ENCODE peak calls at places on chromosomes 1 and 21, in five cellular contexts. One of them, this sample, is unnamed.

GRCh38 chr1:111565079-111565478 is 54.5 kb upstream of the RAP1A start:
- DNase-seq in neuronal stem cell: no peak
- DNase-seq in H1: no peak
- DNase-seq in mesenchymal stem cell: peak
- DNase-seq in H9: no peak
- DNase-seq in this sample: no peak

GRCh38 chr1:89894210-89894668 is 73.4 kb downstream of the LRRC8D start:
- DNase-seq in neuronal stem cell: no peak
- DNase-seq in H9: no peak
- DNase-seq in mesenchymal stem cell: peak
- DNase-seq in H1: no peak
- DNase-seq in this sample: peak

GRCh38 chr1:18597159-18598042 is 33.2 kb upstream of the PAX7 start:
- DNase-seq in H9: peak
- DNase-seq in neuronal stem cell: peak
- DNase-seq in H1: peak
- DNase-seq in mesenchymal stem cell: peak
- DNase-seq in this sample: peak

GRCh38 chr1:220708929-220709801 is 19.0 kb downstream of the C1orf115 start:
- DNase-seq in mesenchymal stem cell: no peak
- DNase-seq in H1: no peak
- DNase-seq in neuronal stem cell: no peak
- DNase-seq in H9: no peak
- DNase-seq in this sample: no peak

GRCh38 chr21:41777934-41778815 is 11.3 kb upstream of the RIPK4 start:
- DNase-seq in H9: peak
- DNase-seq in H1: peak
- DNase-seq in mesenchymal stem cell: peak
- DNase-seq in neuronal stem cell: peak
- DNase-seq in this sample: peak

GRCh38 chr21:31888936-31889371 is 16.1 kb downstream of the HUNK start:
- DNase-seq in neuronal stem cell: no peak
- DNase-seq in H9: no peak
- DNase-seq in mesenchymal stem cell: no peak
- DNase-seq in H1: no peak
- DNase-seq in this sample: peak

GRCh38 chr1:111841189-111841588 is 85.5 kb downstream of the DDX20 start:
- DNase-seq in H9: no peak
- DNase-seq in mesenchymal stem cell: no peak
- DNase-seq in H1: no peak
- DNase-seq in neuronal stem cell: no peak
- DNase-seq in this sample: no peak

GRCh38 chr1:66752000-66752592 is at the start of gene DYNLT5:
- DNase-seq in H1: no peak
- DNase-seq in H9: peak
- DNase-seq in mesenchymal stem cell: peak
- DNase-seq in neuronal stem cell: peak
- DNase-seq in this sample: peak

GRCh38 chr21:33121715-33122475 is 52.0 kb downstream of the OLIG1 start:
- DNase-seq in H9: peak
- DNase-seq in mesenchymal stem cell: peak
- DNase-seq in neuronal stem cell: peak
- DNase-seq in H1: no peak
- DNase-seq in this sample: no peak

GRCh38 chr21:34912022-34912933 is 136.8 kb downstream of the RUNX1 start:
- DNase-seq in mesenchymal stem cell: peak
- DNase-seq in H9: no peak
- DNase-seq in H1: no peak
- DNase-seq in neuronal stem cell: no peak
- DNase-seq in this sample: peak

GRCh38 chr1:935751-936231 is 12.1 kb downstream of the SAMD11 start:
- DNase-seq in H9: peak
- DNase-seq in mesenchymal stem cell: peak
- DNase-seq in neuronal stem cell: no peak
- DNase-seq in H1: no peak
- DNase-seq in this sample: no peak

DNA sequence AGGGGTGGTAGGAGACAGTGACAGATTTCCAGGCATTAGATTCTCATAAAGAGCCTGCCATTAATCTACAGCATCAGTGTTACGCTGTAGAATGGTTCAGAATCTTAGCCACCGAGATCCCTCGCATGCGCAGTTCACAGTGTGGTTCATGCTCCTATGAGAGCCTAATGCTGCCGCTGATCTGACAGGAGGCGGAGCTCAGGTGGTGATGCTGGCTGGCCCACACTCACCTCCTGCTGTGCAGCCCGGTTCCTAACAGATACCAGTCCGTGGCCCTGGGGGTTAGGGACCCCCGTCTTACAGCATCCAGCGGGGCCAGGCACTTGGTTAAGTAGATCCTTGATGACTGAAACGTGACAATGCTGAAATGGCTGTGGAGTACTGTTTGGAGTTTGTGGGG is 163.6 kb upstream of the C1orf21 start:
- DNase-seq in H9: peak
- DNase-seq in neuronal stem cell: no peak
- DNase-seq in mesenchymal stem cell: no peak
- DNase-seq in H1: peak
- DNase-seq in this sample: peak
- H4K8ac ChIP-seq in H9: no peak
- H4K8ac ChIP-seq in neuronal stem cell: no peak
- H4K8ac ChIP-seq in mesenchymal stem cell: no peak
- H4K8ac ChIP-seq in H1: no peak
- H4K8ac ChIP-seq in this sample: no peak

DNA sequence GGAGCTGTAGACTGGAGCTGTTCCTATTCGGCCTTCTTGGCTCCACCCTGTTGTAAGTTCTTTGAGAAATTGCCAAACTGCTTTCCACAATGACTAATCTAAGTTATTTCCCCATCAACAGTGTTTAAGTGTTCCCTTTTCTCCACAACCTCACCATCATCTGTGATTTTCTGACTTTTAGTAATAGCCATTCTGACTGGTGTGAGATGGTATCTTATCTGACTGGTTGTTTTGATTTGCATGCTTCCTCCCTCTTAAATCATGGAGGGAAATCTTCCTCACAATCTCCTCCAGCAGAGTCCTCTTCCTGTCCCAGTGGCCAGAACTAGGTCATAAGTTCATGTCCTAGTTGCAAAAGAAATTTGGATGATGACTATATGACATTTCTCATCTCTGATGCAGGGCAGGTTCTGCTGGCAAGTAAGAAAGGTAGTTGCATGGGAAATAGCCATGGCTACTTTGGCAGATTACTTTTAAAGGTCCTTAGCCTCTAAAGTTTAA is 294.0 kb downstream of the LRRC40 start:
- DNase-seq in H9: no peak
- DNase-seq in mesenchymal stem cell: peak
- DNase-seq in H1: no peak
- DNase-seq in neuronal stem cell: no peak
- DNase-seq in this sample: peak
- H3K4me2 ChIP-seq in H9: no peak
- H3K4me2 ChIP-seq in mesenchymal stem cell: no peak
- H3K4me2 ChIP-seq in H1: no peak
- H3K4me2 ChIP-seq in neuronal stem cell: no peak
- H3K4me2 ChIP-seq in this sample: no peak

DNA sequence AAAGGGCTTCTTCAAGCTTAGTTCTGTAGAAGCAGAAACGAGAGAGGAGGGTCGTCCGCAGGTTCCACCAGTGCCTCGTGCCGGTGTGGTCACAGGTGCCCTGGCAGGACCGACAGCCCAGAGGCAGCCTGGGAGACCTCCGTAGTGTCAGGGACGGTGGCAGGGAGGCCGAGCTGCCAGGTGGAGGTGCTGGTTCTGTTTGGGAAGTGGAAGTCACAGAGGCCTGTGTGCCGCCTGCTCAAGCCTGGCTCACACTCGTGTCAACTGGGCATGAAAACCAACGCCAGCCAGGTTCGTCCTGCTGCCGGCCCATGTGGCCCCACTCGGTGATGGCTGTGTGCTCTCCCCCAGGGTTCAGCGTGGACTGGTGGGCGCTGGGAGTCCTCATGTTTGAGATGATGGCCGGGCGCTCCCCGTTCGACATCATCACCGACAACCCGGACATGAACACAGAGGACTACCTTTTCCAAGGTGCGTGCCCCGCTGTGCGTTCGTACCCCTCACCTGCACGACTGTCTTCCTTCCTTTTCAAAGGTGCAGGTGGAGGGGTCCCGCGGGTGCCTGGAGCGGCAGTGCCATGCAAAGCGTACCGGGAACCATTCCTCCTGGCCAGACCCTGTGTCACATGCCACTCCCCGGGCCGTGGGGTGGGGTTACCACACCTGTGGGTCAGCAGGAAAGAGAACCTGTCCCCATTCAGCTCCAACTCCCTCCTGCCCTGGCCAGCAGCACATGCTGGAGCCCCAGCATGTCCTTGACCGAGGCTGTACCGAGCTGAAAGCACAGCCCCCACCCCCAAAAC is 20.8 kb downstream of the FAAP20 start:
- DNase-seq in H1: no peak
- DNase-seq in neuronal stem cell: no peak
- DNase-seq in mesenchymal stem cell: no peak
- DNase-seq in H9: peak
- DNase-seq in this sample: no peak
- H2BK12ac ChIP-seq in H1: no peak
- H2BK12ac ChIP-seq in neuronal stem cell: no peak
- H2BK12ac ChIP-seq in mesenchymal stem cell: no peak
- H2BK12ac ChIP-seq in H9: no peak
- H2BK12ac ChIP-seq in this sample: no peak

GRCh38 chr1:165345502-165345901 is 11.0 kb downstream of the LMX1A start:
- DNase-seq in H1: no peak
- DNase-seq in neuronal stem cell: no peak
- DNase-seq in H9: no peak
- DNase-seq in mesenchymal stem cell: no peak
- DNase-seq in this sample: no peak
- H4K8ac ChIP-seq in H1: no peak
- H4K8ac ChIP-seq in neuronal stem cell: no peak
- H4K8ac ChIP-seq in H9: no peak
- H4K8ac ChIP-seq in mesenchymal stem cell: no peak
- H4K8ac ChIP-seq in this sample: no peak

GRCh38 chr1:224211262-224211962 is 28.4 kb downstream of the DEGS1 start:
- DNase-seq in H1: no peak
- DNase-seq in H9: no peak
- DNase-seq in mesenchymal stem cell: peak
- DNase-seq in neuronal stem cell: no peak
- DNase-seq in this sample: no peak
- H3K4me2 ChIP-seq in H1: no peak
- H3K4me2 ChIP-seq in H9: no peak
- H3K4me2 ChIP-seq in mesenchymal stem cell: no peak
- H3K4me2 ChIP-seq in neuronal stem cell: no peak
- H3K4me2 ChIP-seq in this sample: no peak

DNA sequence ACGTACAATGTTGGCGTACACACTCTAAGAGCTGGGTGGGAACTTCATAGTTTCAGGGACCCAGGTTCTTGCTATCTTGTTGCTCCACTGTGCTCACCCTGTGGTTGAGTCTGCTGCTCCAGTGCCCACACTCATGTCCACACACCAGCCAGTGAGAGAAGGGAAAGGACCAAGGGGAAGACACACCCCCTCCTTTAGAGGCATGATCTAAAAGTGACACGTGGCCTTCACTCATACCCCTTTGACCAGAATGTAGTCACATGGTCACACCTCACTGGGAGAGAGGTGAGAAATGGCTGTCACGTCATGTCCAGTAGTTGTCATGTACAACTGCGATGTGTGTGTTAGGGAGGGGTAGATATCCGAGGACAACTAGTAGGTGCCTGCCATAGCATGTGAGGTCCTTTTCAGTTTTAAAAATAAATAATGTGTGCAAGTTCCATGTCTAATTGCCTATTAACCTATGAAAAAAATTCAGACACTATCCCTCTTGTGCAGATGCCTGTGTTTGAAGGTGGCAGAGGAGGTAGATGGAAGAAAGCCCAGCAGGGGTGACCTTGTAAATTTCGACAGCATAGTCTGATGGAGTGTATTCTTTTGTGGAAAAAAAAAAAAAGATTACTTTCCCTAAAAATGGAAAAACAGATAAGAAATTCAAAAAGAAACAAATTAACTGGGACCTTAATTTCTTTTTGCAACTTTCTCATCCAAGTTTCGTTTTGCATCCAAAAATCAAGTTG is 149.6 kb downstream of the C1orf21 start:
- DNase-seq in H9: no peak
- DNase-seq in neuronal stem cell: no peak
- DNase-seq in H1: no peak
- DNase-seq in mesenchymal stem cell: no peak
- DNase-seq in this sample: no peak
- H2BK12ac ChIP-seq in H9: no peak
- H2BK12ac ChIP-seq in neuronal stem cell: no peak
- H2BK12ac ChIP-seq in H1: no peak
- H2BK12ac ChIP-seq in mesenchymal stem cell: peak
- H2BK12ac ChIP-seq in this sample: no peak

GRCh38 chr1:16177306-16177705 is 21.4 kb upstream of the EPHA2 start:
- DNase-seq in neuronal stem cell: no peak
- DNase-seq in mesenchymal stem cell: no peak
- DNase-seq in H1: no peak
- DNase-seq in H9: no peak
- DNase-seq in this sample: no peak
- H4K8ac ChIP-seq in neuronal stem cell: no peak
- H4K8ac ChIP-seq in mesenchymal stem cell: peak
- H4K8ac ChIP-seq in H1: no peak
- H4K8ac ChIP-seq in H9: no peak
- H4K8ac ChIP-seq in this sample: no peak

GRCh38 chr1:228517655-228518054 is 30.5 kb downstream of the RNF187 start:
- DNase-seq in mesenchymal stem cell: no peak
- DNase-seq in neuronal stem cell: no peak
- DNase-seq in H1: no peak
- DNase-seq in H9: no peak
- DNase-seq in this sample: no peak
- H3K4me2 ChIP-seq in mesenchymal stem cell: no peak
- H3K4me2 ChIP-seq in neuronal stem cell: no peak
- H3K4me2 ChIP-seq in H1: no peak
- H3K4me2 ChIP-seq in H9: no peak
- H3K4me2 ChIP-seq in this sample: no peak

GRCh38 chr1:156896490-156897033 is 3.0 kb downstream of the PEAR1 start:
- DNase-seq in H1: peak
- DNase-seq in neuronal stem cell: no peak
- DNase-seq in mesenchymal stem cell: peak
- DNase-seq in H9: peak
- DNase-seq in this sample: peak
- H2BK12ac ChIP-seq in H1: peak
- H2BK12ac ChIP-seq in neuronal stem cell: no peak
- H2BK12ac ChIP-seq in mesenchymal stem cell: peak
- H2BK12ac ChIP-seq in H9: no peak
- H2BK12ac ChIP-seq in this sample: peak

GRCh38 chr1:41514381-41514780 is 29.9 kb upstream of the EDN2 start:
- DNase-seq in mesenchymal stem cell: no peak
- DNase-seq in neuronal stem cell: no peak
- DNase-seq in H1: no peak
- DNase-seq in H9: no peak
- DNase-seq in this sample: peak

GRCh38 chr1:41515131-41515678 is 30.7 kb upstream of the EDN2 start:
- DNase-seq in H9: no peak
- DNase-seq in neuronal stem cell: no peak
- DNase-seq in mesenchymal stem cell: no peak
- DNase-seq in H1: no peak
- DNase-seq in this sample: peak

GRCh38 chr1:41511239-41511540 is 26.7 kb upstream of the EDN2 start:
- DNase-seq in H9: no peak
- DNase-seq in neuronal stem cell: no peak
- DNase-seq in mesenchymal stem cell: no peak
- DNase-seq in H1: no peak
- DNase-seq in this sample: no peak

GRCh38 chr1:41512701-41513387 is 28.4 kb upstream of the EDN2 start:
- DNase-seq in mesenchymal stem cell: no peak
- DNase-seq in H9: no peak
- DNase-seq in H1: no peak
- DNase-seq in neuronal stem cell: no peak
- DNase-seq in this sample: no peak

GRCh38 chr1:41513388-41513745 is 28.9 kb upstream of the EDN2 start:
- DNase-seq in H1: no peak
- DNase-seq in mesenchymal stem cell: no peak
- DNase-seq in H9: peak
- DNase-seq in neuronal stem cell: no peak
- DNase-seq in this sample: no peak
- H4K8ac ChIP-seq in H1: no peak
- H4K8ac ChIP-seq in mesenchymal stem cell: no peak
- H4K8ac ChIP-seq in H9: no peak
- H4K8ac ChIP-seq in neuronal stem cell: no peak
- H4K8ac ChIP-seq in this sample: no peak

This sample was measured in trophoblast cell.